ENCODE peak calls at places on chromosomes 16 and 17, in nine cellular contexts. K is stimulated activated CD4-positive, alpha-beta T cell treated with anti-CD3 and anti-CD28 coated beads, Interleukin-4, amount 100 ng/mL, for 48 hours; M is activated CD4-positive, alpha-beta T cell treated with anti-CD3 and anti-CD28 coated beads, Interleukin-2, amount 10 ng/mL, durations not matched to agents 7 days and 5 days; N is activated T-helper 9 cell treated with anti-CD3 and anti-CD28 coated beads, Interleukin-2, amount 50 U/mL, for 16 hours; O is IMR-90; E is prostate gland; T is SW480; J is GOT3; X is stimulated activated CD8-positive, alpha-beta memory T cell treated with anti-CD3 and anti-CD28 coated beads, Interleukin-4, amount 100 ng/mL, for 1 hour. I is an unnamed sample.

GRCh38 chr16:17273142-17273561 is 197.6 kb downstream of the XYLT1 start:
- DNase-seq in X (no peak), E (no peak), J (no peak), O (peak), K (peak), T (peak), N (peak), M (peak), I (no peak)

GRCh38 chr17:4492762-4493561 is 5.7 kb upstream of the SPNS2 start:
- DNase-seq in X (no peak), J (no peak), M (peak), O (peak), T (peak), N (no peak), K (no peak), E (no peak), I (peak)

GRCh38 chr17:78921437-78921971 is 3.7 kb downstream of the TIMP2 start:
- DNase-seq in K (no peak), O (no peak), E (no peak), M (no peak), T (no peak), N (no peak), X (no peak), J (no peak), I (no peak)

GRCh38 chr17:33200587-33200986 is 92.5 kb downstream of the ASIC2 start:
- DNase-seq in N (no peak), K (no peak), T (peak), E (no peak), X (no peak), M (no peak), O (peak), J (no peak), I (no peak)

GRCh38 chr17:70961341-70961740 is 792.0 kb downstream of the KCNJ2 start:
- DNase-seq in M (no peak), J (no peak), N (no peak), X (no peak), O (peak), T (no peak), E (no peak), K (no peak), I (no peak)

GRCh38 chr17:2054740-2055493 is at the start of gene HIC1:
- DNase-seq in K (peak), X (no peak), M (peak), T (peak), E (peak), J (peak), N (peak), O (peak), I (peak)

GRCh38 chr17:31163091-31163781 is 68.5 kb downstream of the NF1 start:
- DNase-seq in X (no peak), T (no peak), J (no peak), M (no peak), K (no peak), E (no peak), O (no peak), N (no peak), I (no peak)

GRCh38 chr16:2751577-2752034 is 832 bp upstream of the SRRM2 start:
- DNase-seq in J (no peak), T (peak), X (no peak), E (no peak), K (no peak), O (no peak), M (no peak), N (no peak), I (no peak)

GRCh38 chr17:56699186-56699895 is 105.8 kb downstream of the NOG start:
- DNase-seq in K (no peak), M (no peak), X (no peak), J (peak), O (peak), T (peak), N (no peak), E (peak), I (no peak)

GRCh38 chr16:81797443-81797842 is 18.4 kb downstream of the PLCG2 start:
- DNase-seq in O (no peak), T (no peak), J (no peak), M (no peak), E (no peak), N (no peak), K (no peak), X (no peak), I (peak)

GRCh38 chr17:45776896-45777295 is 7.2 kb upstream of the CRHR1 start:
- DNase-seq in M (no peak), N (no peak), K (no peak), O (no peak), X (no peak), T (no peak), E (no peak), J (no peak), I (no peak)

GRCh38 chr16:49158029-49158642 is 123.5 kb downstream of the CBLN1 start:
- DNase-seq in M (peak), O (peak), K (no peak), X (no peak), E (no peak), N (no peak), J (no peak), T (peak), I (peak)

GRCh38 chr17:61200349-61200735 is 199.3 kb upstream of the TBX2 start:
- DNase-seq in X (no peak), N (no peak), O (peak), K (no peak), T (no peak), E (no peak), M (no peak), J (no peak), I (no peak)

GRCh38 chr17:8162997-8163977 is 539 bp upstream of the VAMP2 start:
- DNase-seq in X (no peak), T (no peak), K (no peak), N (no peak), E (no peak), O (no peak), M (peak), J (no peak), I (no peak)

GRCh38 chr17:58084317-58084981 is 1.2 kb downstream of the DYNLL2 start:
- DNase-seq in E (peak), K (peak), T (peak), X (peak), N (peak), M (peak), O (no peak), J (no peak), I (peak)

GRCh38 chr16:87603684-87604571 is 1.6 kb downstream of the JPH3 start:
- DNase-seq in T (peak), O (no peak), J (no peak), M (no peak), K (no peak), X (no peak), E (no peak), N (no peak), I (no peak)

GRCh38 chr17:58786586-58787295 is 31.1 kb downstream of the PPM1E start:
- DNase-seq in O (peak), K (no peak), X (no peak), N (no peak), J (no peak), E (no peak), M (no peak), T (peak), I (no peak)

GRCh38 chr16:3413730-3414379 is 12.8 kb downstream of the ZNF174 start:
- DNase-seq in N (no peak), O (no peak), K (no peak), M (no peak), E (no peak), X (no peak), T (no peak), J (no peak), I (no peak)

GRCh38 chr16:3099732-3100499 is 822 bp upstream of the ZSCAN10 start:
- DNase-seq in M (peak), N (peak), X (peak), T (peak), K (peak), J (peak), E (peak), O (peak), I (peak)

GRCh38 chr16:80803341-80804060 is 897 bp downstream of the CDYL2 start:
- DNase-seq in K (no peak), N (peak), O (no peak), X (no peak), M (peak), T (peak), E (peak), J (no peak), I (no peak)

GRCh38 chr17:27748360-27748825 is 51.9 kb downstream of the NOS2 start:
- DNase-seq in K (no peak), O (no peak), M (no peak), N (no peak), T (no peak), X (no peak), J (no peak), E (no peak), I (no peak)

GRCh38 chr17:73191443-73192218 is 1.2 kb upstream of the COG1 start:
- DNase-seq in J (no peak), K (peak), M (peak), T (peak), N (peak), O (peak), X (no peak), E (peak), I (peak)

GRCh38 chr17:1000597-1001490 is 3.9 kb downstream of the TIMM22 start:
- DNase-seq in X (no peak), T (no peak), E (no peak), O (peak), J (no peak), M (no peak), N (no peak), K (no peak), I (no peak)

GRCh38 chr16:86347090-86347489 is 163.2 kb upstream of the FOXF1 start:
- DNase-seq in T (no peak), O (peak), N (no peak), J (no peak), E (no peak), M (no peak), X (no peak), K (no peak), I (no peak)

GRCh38 chr16:10957771-10958486 is 13.6 kb downstream of the CLEC16A start:
- DNase-seq in N (no peak), T (no peak), X (no peak), K (peak), J (no peak), M (no peak), O (peak), E (no peak), I (no peak)

GRCh38 chr17:80835816-80836657 is 155.6 kb upstream of the CHMP6 start:
- DNase-seq in K (no peak), T (no peak), N (no peak), M (no peak), E (no peak), J (no peak), X (no peak), O (no peak), I (no peak)

GRCh38 chr17:40547079-40547784 is 18.0 kb downstream of the CCR7 start:
- DNase-seq in K (no peak), T (peak), X (no peak), J (no peak), O (no peak), E (peak), N (peak), M (peak), I (no peak)

GRCh38 chr16:53372942-53373871 is 61.1 kb upstream of the RBL2 start:
- DNase-seq in J (no peak), T (peak), E (peak), M (peak), K (peak), N (peak), X (peak), O (no peak), I (peak)

GRCh38 chr16:31179153-31179746 is 689 bp upstream of the FUS start:
- DNase-seq in O (no peak), X (no peak), K (no peak), N (no peak), M (no peak), J (no peak), E (no peak), T (no peak), I (no peak)

GRCh38 chr16:492211-492875 is 35.2 kb upstream of the CAPN15 start:
- DNase-seq in K (no peak), E (no peak), M (no peak), N (no peak), J (no peak), X (no peak), O (no peak), T (no peak), I (no peak)

GRCh38 chr17:69485126-69485724 is 70.7 kb downstream of the MAP2K6 start:
- DNase-seq in E (no peak), T (no peak), K (no peak), J (no peak), M (no peak), O (no peak), N (no peak), X (no peak), I (no peak)

GRCh38 chr17:73797594-73798110 is 153.4 kb upstream of the SDK2 start:
- DNase-seq in M (no peak), K (no peak), E (no peak), T (no peak), N (no peak), X (no peak), O (no peak), J (no peak), I (no peak)

GRCh38 chr16:81488687-81489411 is 44.2 kb downstream of the CMIP start:
- DNase-seq in E (no peak), M (no peak), X (no peak), K (no peak), O (no peak), N (no peak), T (no peak), J (no peak), I (no peak)

GRCh38 chr16:23374721-23375120 is 72.6 kb downstream of the SCNN1B start:
- DNase-seq in E (no peak), N (no peak), T (no peak), M (no peak), X (no peak), O (no peak), K (no peak), J (no peak), I (no peak)

GRCh38 chr17:80704894-80705293 is 160.3 kb downstream of the RPTOR start:
- DNase-seq in N (no peak), E (no peak), M (no peak), J (no peak), T (no peak), O (no peak), X (no peak), K (no peak), I (no peak)

GRCh38 chr16:62034236-62035114 is 1.8 kb downstream of the CDH8 start:
- DNase-seq in K (no peak), J (no peak), M (no peak), N (no peak), X (no peak), E (no peak), O (no peak), T (no peak), I (no peak)

GRCh38 chr17:75843577-75844529 is at the start of gene UNC13D:
- DNase-seq in M (peak), K (no peak), T (peak), E (no peak), N (peak), X (no peak), O (no peak), J (no peak), I (no peak)

GRCh38 chr17:16935786-16936185 is 36.1 kb downstream of the TNFRSF13B start:
- DNase-seq in X (no peak), J (no peak), N (no peak), M (no peak), K (no peak), O (no peak), T (no peak), E (no peak), I (no peak)

I was measured in MM.1S.